ENCODE peak calls at places on chromosomes 11 and 22, in seven cellular contexts. One of them, this sample, is unnamed.

GRCh38 chr11:105265859-105266258 is 126.3 kb upstream of the CARD18 start:
- DNase-seq in stomach: no peak
- DNase-seq in aorta: no peak
- DNase-seq in neural progenitor cell: no peak
- DNase-seq in left lung: no peak
- DNase-seq in fibroblast of lung: peak; percentile 71
- DNase-seq in HCT116: no peak
- DNase-seq in this sample: no peak

GRCh38 chr22:38034278-38034882 is 22.8 kb upstream of the PICK1 start:
- DNase-seq in stomach: peak; percentile 56
- DNase-seq in aorta: peak; percentile 88
- DNase-seq in neural progenitor cell: peak; percentile 79
- DNase-seq in left lung: peak; percentile 83
- DNase-seq in fibroblast of lung: peak; percentile 91
- DNase-seq in HCT116: peak; percentile 68
- DNase-seq in this sample: peak; percentile 71

GRCh38 chr11:38594881-38595280 is 1996.8 kb upstream of the RAG2 start:
- DNase-seq in stomach: no peak
- DNase-seq in aorta: no peak
- DNase-seq in neural progenitor cell: no peak
- DNase-seq in left lung: no peak
- DNase-seq in fibroblast of lung: no peak
- DNase-seq in HCT116: no peak
- DNase-seq in this sample: no peak

GRCh38 chr22:29110946-29111345 is 38.1 kb downstream of the KREMEN1 start:
- DNase-seq in stomach: no peak
- DNase-seq in aorta: no peak
- DNase-seq in neural progenitor cell: no peak
- DNase-seq in left lung: no peak
- DNase-seq in fibroblast of lung: no peak
- DNase-seq in HCT116: no peak
- DNase-seq in this sample: no peak

GRCh38 chr11:122656631-122657101 is 1.1 kb downstream of the UBASH3B start:
- DNase-seq in stomach: peak; percentile 64
- DNase-seq in aorta: peak; percentile 61
- DNase-seq in neural progenitor cell: peak; percentile 70
- DNase-seq in left lung: peak; percentile 89
- DNase-seq in fibroblast of lung: peak; percentile 56
- DNase-seq in HCT116: no peak
- DNase-seq in this sample: no peak

GRCh38 chr22:41699264-41700104 is at the start of gene MEI1:
- DNase-seq in stomach: peak; percentile 90
- DNase-seq in aorta: peak; percentile 94
- DNase-seq in neural progenitor cell: peak; percentile 15
- DNase-seq in left lung: peak; percentile 95
- DNase-seq in fibroblast of lung: peak; percentile 64
- DNase-seq in HCT116: no peak
- DNase-seq in this sample: peak; percentile 75

GRCh38 chr22:30940655-30941362 is 27.8 kb downstream of the MORC2 start:
- DNase-seq in stomach: no peak
- DNase-seq in aorta: no peak
- DNase-seq in neural progenitor cell: no peak
- DNase-seq in left lung: no peak
- DNase-seq in fibroblast of lung: no peak
- DNase-seq in HCT116: no peak
- DNase-seq in this sample: no peak

GRCh38 chr22:49008682-49009235 is 818.9 kb downstream of the BRD1 start:
- DNase-seq in stomach: peak; percentile 14
- DNase-seq in aorta: no peak
- DNase-seq in neural progenitor cell: no peak
- DNase-seq in left lung: no peak
- DNase-seq in fibroblast of lung: no peak
- DNase-seq in HCT116: no peak
- DNase-seq in this sample: no peak

GRCh38 chr11:123741159-123741951 is at the start of gene ZNF202:
- DNase-seq in stomach: peak; percentile 92
- DNase-seq in aorta: peak; percentile 96
- DNase-seq in neural progenitor cell: peak; percentile 96
- DNase-seq in left lung: peak; percentile 97
- DNase-seq in fibroblast of lung: peak; percentile 91
- DNase-seq in HCT116: peak; percentile 69
- DNase-seq in this sample: peak; percentile 94

GRCh38 chr11:114921697-114922096 is 243.4 kb downstream of the NXPE2 start:
- DNase-seq in stomach: no peak
- DNase-seq in aorta: no peak
- DNase-seq in neural progenitor cell: no peak
- DNase-seq in left lung: no peak
- DNase-seq in fibroblast of lung: no peak
- DNase-seq in HCT116: no peak
- DNase-seq in this sample: no peak

GRCh38 chr11:18731949-18732821 is 6.2 kb upstream of the IGSF22 start:
- DNase-seq in stomach: peak; percentile 63
- DNase-seq in aorta: peak; percentile 67
- DNase-seq in neural progenitor cell: peak; percentile 47
- DNase-seq in left lung: no peak
- DNase-seq in fibroblast of lung: peak; percentile 47
- DNase-seq in HCT116: peak; percentile 19
- DNase-seq in this sample: peak; percentile 33

GRCh38 chr11:69075421-69076128 is 26.8 kb downstream of the TPCN2 start:
- DNase-seq in stomach: peak; percentile 55
- DNase-seq in aorta: peak; percentile 88
- DNase-seq in neural progenitor cell: no peak
- DNase-seq in left lung: no peak
- DNase-seq in fibroblast of lung: peak; percentile 99
- DNase-seq in HCT116: peak; percentile 82
- DNase-seq in this sample: no peak

GRCh38 chr11:8503872-8504491 is 90.0 kb downstream of the STK33 start:
- DNase-seq in stomach: no peak
- DNase-seq in aorta: no peak
- DNase-seq in neural progenitor cell: no peak
- DNase-seq in left lung: no peak
- DNase-seq in fibroblast of lung: no peak
- DNase-seq in HCT116: no peak
- DNase-seq in this sample: no peak

GRCh38 chr11:707817-708420 is 1.9 kb downstream of the EPS8L2 start:
- DNase-seq in stomach: peak; percentile 68
- DNase-seq in aorta: no peak
- DNase-seq in neural progenitor cell: peak; percentile 35
- DNase-seq in left lung: peak; percentile 82
- DNase-seq in fibroblast of lung: no peak
- DNase-seq in HCT116: no peak
- DNase-seq in this sample: no peak

GRCh38 chr22:36274547-36274946 is 21.6 kb downstream of the APOL1 start:
- DNase-seq in stomach: no peak
- DNase-seq in aorta: no peak
- DNase-seq in neural progenitor cell: no peak
- DNase-seq in left lung: peak; percentile 34
- DNase-seq in fibroblast of lung: no peak
- DNase-seq in HCT116: no peak
- DNase-seq in this sample: no peak

GRCh38 chr11:72721689-72722049 is 30.5 kb downstream of the ARAP1 start:
- DNase-seq in stomach: peak; percentile 40
- DNase-seq in aorta: no peak
- DNase-seq in neural progenitor cell: no peak
- DNase-seq in left lung: peak; percentile 85
- DNase-seq in fibroblast of lung: peak; percentile 53
- DNase-seq in HCT116: no peak
- DNase-seq in this sample: no peak

GRCh38 chr11:9273430-9274336 is 8.5 kb upstream of the DENND5A start:
- DNase-seq in stomach: no peak
- DNase-seq in aorta: no peak
- DNase-seq in neural progenitor cell: no peak
- DNase-seq in left lung: no peak
- DNase-seq in fibroblast of lung: peak; percentile 51
- DNase-seq in HCT116: no peak
- DNase-seq in this sample: no peak

GRCh38 chr11:107221743-107222142 is 203.5 kb upstream of the GUCY1A2 start:
- DNase-seq in stomach: no peak
- DNase-seq in aorta: no peak
- DNase-seq in neural progenitor cell: no peak
- DNase-seq in left lung: no peak
- DNase-seq in fibroblast of lung: no peak
- DNase-seq in HCT116: no peak
- DNase-seq in this sample: no peak

GRCh38 chr22:24407278-24407665 is 20.1 kb upstream of the ADORA2A start:
- DNase-seq in stomach: no peak
- DNase-seq in aorta: peak; percentile 40
- DNase-seq in neural progenitor cell: no peak
- DNase-seq in left lung: no peak
- DNase-seq in fibroblast of lung: no peak
- DNase-seq in HCT116: no peak
- DNase-seq in this sample: peak; percentile 58

GRCh38 chr11:27464155-27464759 is 8.3 kb downstream of the LGR4 start:
- DNase-seq in stomach: no peak
- DNase-seq in aorta: no peak
- DNase-seq in neural progenitor cell: no peak
- DNase-seq in left lung: no peak
- DNase-seq in fibroblast of lung: no peak
- DNase-seq in HCT116: no peak
- DNase-seq in this sample: no peak

GRCh38 chr11:31813961-31814868 is 3.1 kb upstream of the PAX6 start:
- DNase-seq in stomach: no peak
- DNase-seq in aorta: no peak
- DNase-seq in neural progenitor cell: peak; percentile 63
- DNase-seq in left lung: no peak
- DNase-seq in fibroblast of lung: no peak
- DNase-seq in HCT116: no peak
- DNase-seq in this sample: no peak

GRCh38 chr11:1839924-1840779 is 1.4 kb downstream of the TNNI2 start:
- DNase-seq in stomach: peak; percentile 46
- DNase-seq in aorta: peak; percentile 88
- DNase-seq in neural progenitor cell: no peak
- DNase-seq in left lung: peak; percentile 93
- DNase-seq in fibroblast of lung: no peak
- DNase-seq in HCT116: no peak
- DNase-seq in this sample: no peak

DNA sequence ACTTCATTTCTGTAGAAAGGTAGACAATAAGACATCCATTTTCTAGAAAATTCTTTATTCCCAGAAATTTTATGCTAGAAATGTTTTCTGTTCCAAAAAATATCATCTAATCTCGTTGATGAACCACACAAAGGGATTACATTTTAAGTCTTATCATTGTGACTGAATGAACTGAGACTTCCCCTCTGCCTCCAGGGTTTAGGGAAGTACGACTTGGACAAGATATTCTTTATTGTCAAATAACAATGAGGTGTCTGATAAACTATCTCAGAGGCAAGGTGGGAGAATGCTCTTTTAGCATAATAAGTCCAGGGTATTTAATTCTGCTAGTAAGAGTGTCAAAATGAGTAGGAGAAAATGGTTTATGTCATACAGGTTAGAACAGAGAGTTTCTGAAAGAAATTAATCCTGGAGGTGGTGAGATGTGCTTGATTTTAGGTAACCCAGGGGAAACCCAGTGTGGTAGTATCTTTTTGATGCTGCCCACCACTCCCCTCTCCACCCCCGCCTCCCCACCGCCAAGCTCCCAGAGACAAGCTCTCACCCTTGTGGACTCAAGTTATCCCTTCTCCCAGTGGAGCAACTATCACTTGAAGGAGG is 100.6 kb downstream of the CD44 start:
- DNase-seq in stomach: no peak
- DNase-seq in aorta: no peak
- DNase-seq in neural progenitor cell: no peak
- DNase-seq in left lung: no peak
- DNase-seq in fibroblast of lung: no peak
- DNase-seq in HCT116: no peak
- DNase-seq in this sample: no peak
- H3K4me1 ChIP-seq in stomach: peaks cover 20% of the 10 kb centered on the region
- H3K4me1 ChIP-seq in aorta: no peaks in the 10 kb centered on the region
- H3K4me1 ChIP-seq in neural progenitor cell: peaks cover 3% of the 10 kb centered on the region
- H3K4me1 ChIP-seq in left lung: peaks cover 3% of the 10 kb centered on the region
- H3K4me1 ChIP-seq in fibroblast of lung: no peaks in the 10 kb centered on the region
- H3K4me1 ChIP-seq in HCT116: peaks cover 26% of the 10 kb centered on the region
- H3K4me1 ChIP-seq in this sample: no peaks in the 10 kb centered on the region

GRCh38 chr11:101707477-101707876 is 123.7 kb upstream of the TRPC6 start:
- DNase-seq in stomach: no peak
- DNase-seq in aorta: no peak
- DNase-seq in neural progenitor cell: peak; percentile 45
- DNase-seq in left lung: no peak
- DNase-seq in fibroblast of lung: no peak
- DNase-seq in HCT116: no peak
- DNase-seq in this sample: no peak
- H3K4me3 ChIP-seq in stomach: no peak overlapping the region
- H3K4me3 ChIP-seq in aorta: no peak overlapping the region
- H3K4me3 ChIP-seq in neural progenitor cell: no peak overlapping the region
- H3K4me3 ChIP-seq in left lung: no peak overlapping the region
- H3K4me3 ChIP-seq in fibroblast of lung: no peak overlapping the region
- H3K4me3 ChIP-seq in HCT116: no peak overlapping the region
- H3K4me3 ChIP-seq in this sample: no peak overlapping the region

GRCh38 chr11:93537767-93538261 is 5.4 kb downstream of the SMCO4 start:
- DNase-seq in stomach: peak; percentile 34
- DNase-seq in aorta: peak; percentile 78
- DNase-seq in neural progenitor cell: no peak
- DNase-seq in left lung: peak; percentile 82
- DNase-seq in fibroblast of lung: peak; percentile 11
- DNase-seq in HCT116: no peak
- DNase-seq in this sample: no peak

GRCh38 chr11:93541154-93541553 is 2.0 kb downstream of the SMCO4 start:
- DNase-seq in stomach: no peak
- DNase-seq in aorta: no peak
- DNase-seq in neural progenitor cell: no peak
- DNase-seq in left lung: no peak
- DNase-seq in fibroblast of lung: no peak
- DNase-seq in HCT116: no peak
- DNase-seq in this sample: no peak

GRCh38 chr11:93536346-93536871 is 6.8 kb downstream of the SMCO4 start:
- DNase-seq in stomach: no peak
- DNase-seq in aorta: no peak
- DNase-seq in neural progenitor cell: no peak
- DNase-seq in left lung: no peak
- DNase-seq in fibroblast of lung: peak; percentile 19
- DNase-seq in HCT116: no peak
- DNase-seq in this sample: no peak

GRCh38 chr11:93540337-93540736 is 2.9 kb downstream of the SMCO4 start:
- DNase-seq in stomach: no peak
- DNase-seq in aorta: no peak
- DNase-seq in neural progenitor cell: no peak
- DNase-seq in left lung: no peak
- DNase-seq in fibroblast of lung: no peak
- DNase-seq in HCT116: no peak
- DNase-seq in this sample: no peak

DNA sequence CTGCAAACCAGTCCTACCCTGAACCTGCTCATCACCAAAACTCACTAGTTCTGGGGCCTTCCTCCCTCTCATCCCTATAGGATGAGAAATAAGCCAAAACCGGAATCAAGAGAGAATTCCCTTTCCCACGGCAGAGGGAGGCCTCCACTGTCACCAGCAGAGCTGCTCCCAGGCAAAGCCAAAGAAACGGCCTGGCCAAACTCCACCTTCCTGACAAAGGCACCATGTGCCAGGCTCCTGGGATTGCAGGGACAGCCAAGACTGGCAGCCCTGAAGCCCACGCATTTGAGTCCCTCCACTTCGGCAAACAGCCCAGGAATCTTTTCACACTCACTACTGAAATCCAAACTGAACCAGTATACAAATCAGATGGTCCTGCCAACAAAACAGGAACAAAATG is 6.2 kb downstream of the SMCO4 start:
- DNase-seq in stomach: peak; percentile 52
- DNase-seq in aorta: peak; percentile 68
- DNase-seq in neural progenitor cell: no peak
- DNase-seq in left lung: no peak
- DNase-seq in fibroblast of lung: no peak
- DNase-seq in HCT116: no peak
- DNase-seq in this sample: peak; percentile 53
- H3K4me1 ChIP-seq in stomach: peaks cover 69% of the 10 kb centered on the region
- H3K4me1 ChIP-seq in aorta: no peaks in the 10 kb centered on the region
- H3K4me1 ChIP-seq in neural progenitor cell: peaks cover 34% of the 10 kb centered on the region
- H3K4me1 ChIP-seq in left lung: peaks cover 23% of the 10 kb centered on the region
- H3K4me1 ChIP-seq in fibroblast of lung: peaks cover 2% of the 10 kb centered on the region
- H3K4me1 ChIP-seq in HCT116: peaks cover 8% of the 10 kb centered on the region
- H3K4me1 ChIP-seq in this sample: peaks cover 47% of the 10 kb centered on the region

GRCh38 chr11:100734743-100735527 is 47.8 kb downstream of the ARHGAP42 start:
- DNase-seq in stomach: no peak
- DNase-seq in aorta: no peak
- DNase-seq in neural progenitor cell: no peak
- DNase-seq in left lung: no peak
- DNase-seq in fibroblast of lung: no peak
- DNase-seq in HCT116: no peak
- DNase-seq in this sample: no peak
- H3K4me3 ChIP-seq in stomach: no peak overlapping the region
- H3K4me3 ChIP-seq in aorta: no peak overlapping the region
- H3K4me3 ChIP-seq in neural progenitor cell: no peak overlapping the region
- H3K4me3 ChIP-seq in left lung: no peak overlapping the region
- H3K4me3 ChIP-seq in fibroblast of lung: no peak overlapping the region
- H3K4me3 ChIP-seq in HCT116: no peak overlapping the region
- H3K4me3 ChIP-seq in this sample: no peak overlapping the region

This sample was measured in BE2C.